ENCODE peak calls at places on chromosomes 2 and 18, in four cellular contexts. One of them, this sample, is unnamed.

GRCh38 chr2:227888289-227888688 is 16.9 kb downstream of the DAW1 start:
- DNase-seq in mesenchymal stem cell: no peak
- DNase-seq in neuronal stem cell: no peak
- DNase-seq in H9: peak; percentile 60
- DNase-seq in this sample: no peak

GRCh38 chr2:64679673-64680425 is 26.1 kb upstream of the SERTAD2 start:
- DNase-seq in mesenchymal stem cell: no peak
- DNase-seq in neuronal stem cell: no peak
- DNase-seq in H9: no peak
- DNase-seq in this sample: no peak

GRCh38 chr2:68853915-68854314 is 17.3 kb downstream of the BMP10 start:
- DNase-seq in mesenchymal stem cell: no peak
- DNase-seq in neuronal stem cell: no peak
- DNase-seq in H9: no peak
- DNase-seq in this sample: peak; percentile 78

GRCh38 chr2:128372621-128373341 is 54.1 kb upstream of the HS6ST1 start:
- DNase-seq in mesenchymal stem cell: no peak
- DNase-seq in neuronal stem cell: no peak
- DNase-seq in H9: no peak
- DNase-seq in this sample: no peak

GRCh38 chr2:24986397-24986796 is 14.6 kb upstream of the DNAJC27 start:
- DNase-seq in mesenchymal stem cell: no peak
- DNase-seq in neuronal stem cell: no peak
- DNase-seq in H9: no peak
- DNase-seq in this sample: no peak

GRCh38 chr18:31490387-31490786 is 7.6 kb upstream of the DSG2 start:
- DNase-seq in mesenchymal stem cell: no peak
- DNase-seq in neuronal stem cell: no peak
- DNase-seq in H9: no peak
- DNase-seq in this sample: peak; percentile 41

GRCh38 chr2:113156278-113157107 is 17.3 kb upstream of the PSD4 start:
- DNase-seq in mesenchymal stem cell: no peak
- DNase-seq in neuronal stem cell: no peak
- DNase-seq in H9: peak; percentile 64
- DNase-seq in this sample: no peak

GRCh38 chr2:18647731-18648130 is 58.4 kb upstream of the NT5C1B start:
- DNase-seq in mesenchymal stem cell: no peak
- DNase-seq in neuronal stem cell: no peak
- DNase-seq in H9: no peak
- DNase-seq in this sample: peak; percentile 46

GRCh38 chr2:62871506-62871905 is 166.0 kb downstream of the EHBP1 start:
- DNase-seq in mesenchymal stem cell: peak; percentile 14
- DNase-seq in neuronal stem cell: no peak
- DNase-seq in H9: no peak
- DNase-seq in this sample: no peak

GRCh38 chr2:172438064-172438421 is 10.7 kb downstream of the ITGA6 start:
- DNase-seq in mesenchymal stem cell: no peak
- DNase-seq in neuronal stem cell: no peak
- DNase-seq in H9: no peak
- DNase-seq in this sample: peak; percentile 47

GRCh38 chr2:159093496-159093895 is 125.1 kb downstream of the TANC1 start:
- DNase-seq in mesenchymal stem cell: peak; percentile 53
- DNase-seq in neuronal stem cell: no peak
- DNase-seq in H9: no peak
- DNase-seq in this sample: no peak

GRCh38 chr2:158478237-158478636 is 21.5 kb downstream of the PKP4 start:
- DNase-seq in mesenchymal stem cell: no peak
- DNase-seq in neuronal stem cell: no peak
- DNase-seq in H9: no peak
- DNase-seq in this sample: no peak

GRCh38 chr2:43387092-43388062 is 161.0 kb upstream of the ZFP36L2 start:
- DNase-seq in mesenchymal stem cell: no peak
- DNase-seq in neuronal stem cell: no peak
- DNase-seq in H9: no peak
- DNase-seq in this sample: no peak

GRCh38 chr18:7737483-7737882 is 170.4 kb downstream of the PTPRM start:
- DNase-seq in mesenchymal stem cell: no peak
- DNase-seq in neuronal stem cell: no peak
- DNase-seq in H9: no peak
- DNase-seq in this sample: peak; percentile 51

GRCh38 chr18:57943723-57944122 is 100.3 kb upstream of the NEDD4L start:
- DNase-seq in mesenchymal stem cell: peak; percentile 6
- DNase-seq in neuronal stem cell: no peak
- DNase-seq in H9: no peak
- DNase-seq in this sample: no peak

GRCh38 chr18:12754511-12754910 is 51.7 kb downstream of the PSMG2 start:
- DNase-seq in mesenchymal stem cell: no peak
- DNase-seq in neuronal stem cell: no peak
- DNase-seq in H9: no peak
- DNase-seq in this sample: no peak

GRCh38 chr2:72094701-72095100 is 53.0 kb downstream of the CYP26B1 start:
- DNase-seq in mesenchymal stem cell: no peak
- DNase-seq in neuronal stem cell: no peak
- DNase-seq in H9: no peak
- DNase-seq in this sample: no peak

GRCh38 chr2:119914266-119914665 is 98.6 kb upstream of the EPB41L5 start:
- DNase-seq in mesenchymal stem cell: peak; percentile 58
- DNase-seq in neuronal stem cell: no peak
- DNase-seq in H9: no peak
- DNase-seq in this sample: no peak
- H4K8ac ChIP-seq in mesenchymal stem cell: no peak overlapping the region
- H4K8ac ChIP-seq in neuronal stem cell: no peak overlapping the region
- H4K8ac ChIP-seq in H9: no peak overlapping the region
- H4K8ac ChIP-seq in this sample: no peak overlapping the region

GRCh38 chr2:75431757-75432156 is 129.0 kb downstream of the EVA1A start:
- DNase-seq in mesenchymal stem cell: peak; percentile 32
- DNase-seq in neuronal stem cell: no peak
- DNase-seq in H9: no peak
- DNase-seq in this sample: no peak
- H3K18ac ChIP-seq in mesenchymal stem cell: no peak overlapping the region
- H3K18ac ChIP-seq in neuronal stem cell: no peak overlapping the region
- H3K18ac ChIP-seq in H9: no peak overlapping the region
- H3K18ac ChIP-seq in this sample: no peak overlapping the region

GRCh38 chr2:11456251-11456650 is 9.7 kb downstream of the E2F6 start:
- DNase-seq in mesenchymal stem cell: no peak
- DNase-seq in neuronal stem cell: no peak
- DNase-seq in H9: no peak
- DNase-seq in this sample: no peak

GRCh38 chr2:11459816-11460215 is 6.1 kb downstream of the E2F6 start:
- DNase-seq in mesenchymal stem cell: no peak
- DNase-seq in neuronal stem cell: no peak
- DNase-seq in H9: no peak
- DNase-seq in this sample: peak; percentile 53

GRCh38 chr2:11454824-11455223 is 11.1 kb downstream of the E2F6 start:
- DNase-seq in mesenchymal stem cell: no peak
- DNase-seq in neuronal stem cell: no peak
- DNase-seq in H9: no peak
- DNase-seq in this sample: no peak

GRCh38 chr2:11457935-11458334 is 8.0 kb downstream of the E2F6 start:
- DNase-seq in mesenchymal stem cell: no peak
- DNase-seq in neuronal stem cell: no peak
- DNase-seq in H9: no peak
- DNase-seq in this sample: no peak

DNA sequence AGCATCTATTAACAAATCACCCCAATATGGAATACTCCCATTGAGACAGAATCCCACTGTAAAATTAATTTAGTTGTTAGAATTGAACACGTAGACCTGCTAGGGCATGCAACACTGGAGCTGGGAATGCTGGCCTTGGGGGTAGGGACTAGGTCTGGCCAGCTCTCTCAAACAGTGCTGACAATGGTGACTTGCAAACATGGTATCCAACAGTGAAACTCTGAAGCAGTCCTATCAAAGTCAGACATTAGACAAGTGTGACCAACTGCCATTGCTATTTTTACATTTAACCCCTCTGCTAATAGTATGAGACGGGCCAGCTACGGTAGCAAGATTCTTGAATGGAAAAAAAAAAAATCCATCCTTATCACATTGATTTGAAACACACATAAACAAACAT is 7.2 kb downstream of the E2F6 start:
- DNase-seq in mesenchymal stem cell: no peak
- DNase-seq in neuronal stem cell: no peak
- DNase-seq in H9: no peak
- DNase-seq in this sample: no peak
- H3K14ac ChIP-seq in mesenchymal stem cell: no peak overlapping the region
- H3K14ac ChIP-seq in neuronal stem cell: no peak overlapping the region
- H3K14ac ChIP-seq in H9: no peak overlapping the region
- H3K14ac ChIP-seq in this sample: no peak overlapping the region

GRCh38 chr2:144369416-144369815 is 150.5 kb downstream of the ZEB2 start:
- DNase-seq in mesenchymal stem cell: no peak
- DNase-seq in neuronal stem cell: no peak
- DNase-seq in H9: no peak
- DNase-seq in this sample: no peak

GRCh38 chr2:144376475-144376874 is 143.4 kb downstream of the ZEB2 start:
- DNase-seq in mesenchymal stem cell: no peak
- DNase-seq in neuronal stem cell: no peak
- DNase-seq in H9: no peak
- DNase-seq in this sample: no peak

GRCh38 chr2:144370937-144371584 is 148.9 kb downstream of the ZEB2 start:
- DNase-seq in mesenchymal stem cell: peak; percentile 55
- DNase-seq in neuronal stem cell: no peak
- DNase-seq in H9: no peak
- DNase-seq in this sample: no peak

GRCh38 chr2:144374163-144374661 is 145.7 kb downstream of the ZEB2 start:
- DNase-seq in mesenchymal stem cell: peak; percentile 33
- DNase-seq in neuronal stem cell: no peak
- DNase-seq in H9: no peak
- DNase-seq in this sample: no peak

DNA sequence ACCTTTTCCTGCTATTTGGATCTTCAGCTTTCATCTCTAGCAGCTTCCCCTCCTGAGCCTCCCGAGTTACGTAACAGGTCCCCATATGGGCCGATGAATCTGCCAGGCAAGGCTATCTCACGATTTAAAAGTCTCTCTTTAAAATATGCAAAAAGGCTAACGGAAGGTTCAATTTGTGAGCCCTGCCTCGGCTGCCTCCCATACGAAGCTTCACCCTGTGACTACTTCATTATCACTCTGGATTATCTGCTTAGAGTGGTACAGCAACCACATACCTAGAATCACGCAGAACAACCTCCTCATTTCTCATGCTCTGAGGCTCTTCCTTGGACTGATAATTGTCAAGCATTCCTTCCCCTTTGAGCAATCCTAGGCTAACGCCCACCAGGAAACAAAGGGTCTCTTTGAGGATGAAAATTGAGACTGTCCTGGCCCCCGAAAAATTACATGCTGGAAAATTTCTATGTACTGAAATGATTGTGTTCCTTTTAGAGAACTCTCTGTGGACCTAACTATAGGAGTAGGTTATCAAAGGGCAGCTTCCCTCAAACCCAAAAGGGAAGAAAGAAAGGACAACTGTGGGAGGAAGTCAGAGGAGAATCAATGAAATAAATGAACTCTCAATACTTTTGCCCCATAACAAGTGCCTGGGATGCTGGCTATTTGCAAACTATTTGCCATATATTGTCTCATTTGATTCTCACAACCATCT is 147.3 kb downstream of the ZEB2 start:
- DNase-seq in mesenchymal stem cell: no peak
- DNase-seq in neuronal stem cell: no peak
- DNase-seq in H9: no peak
- DNase-seq in this sample: no peak
- H4K8ac ChIP-seq in mesenchymal stem cell: peak overlapping the region; percentile 12
- H4K8ac ChIP-seq in neuronal stem cell: no peak overlapping the region
- H4K8ac ChIP-seq in H9: no peak overlapping the region
- H4K8ac ChIP-seq in this sample: no peak overlapping the region

GRCh38 chr2:143730950-143731254 is 601.7 kb downstream of the ARHGAP15 start:
- DNase-seq in mesenchymal stem cell: peak; percentile 11
- DNase-seq in neuronal stem cell: no peak
- DNase-seq in H9: no peak
- DNase-seq in this sample: no peak

GRCh38 chr2:143728498-143728897 is 599.3 kb downstream of the ARHGAP15 start:
- DNase-seq in mesenchymal stem cell: no peak
- DNase-seq in neuronal stem cell: no peak
- DNase-seq in H9: no peak
- DNase-seq in this sample: no peak

GRCh38 chr2:143732931-143733330 is 603.7 kb downstream of the ARHGAP15 start:
- DNase-seq in mesenchymal stem cell: no peak
- DNase-seq in neuronal stem cell: no peak
- DNase-seq in H9: no peak
- DNase-seq in this sample: no peak

GRCh38 chr2:143732076-143732475 is 602.9 kb downstream of the ARHGAP15 start:
- DNase-seq in mesenchymal stem cell: peak; percentile 10
- DNase-seq in neuronal stem cell: no peak
- DNase-seq in H9: no peak
- DNase-seq in this sample: no peak

DNA sequence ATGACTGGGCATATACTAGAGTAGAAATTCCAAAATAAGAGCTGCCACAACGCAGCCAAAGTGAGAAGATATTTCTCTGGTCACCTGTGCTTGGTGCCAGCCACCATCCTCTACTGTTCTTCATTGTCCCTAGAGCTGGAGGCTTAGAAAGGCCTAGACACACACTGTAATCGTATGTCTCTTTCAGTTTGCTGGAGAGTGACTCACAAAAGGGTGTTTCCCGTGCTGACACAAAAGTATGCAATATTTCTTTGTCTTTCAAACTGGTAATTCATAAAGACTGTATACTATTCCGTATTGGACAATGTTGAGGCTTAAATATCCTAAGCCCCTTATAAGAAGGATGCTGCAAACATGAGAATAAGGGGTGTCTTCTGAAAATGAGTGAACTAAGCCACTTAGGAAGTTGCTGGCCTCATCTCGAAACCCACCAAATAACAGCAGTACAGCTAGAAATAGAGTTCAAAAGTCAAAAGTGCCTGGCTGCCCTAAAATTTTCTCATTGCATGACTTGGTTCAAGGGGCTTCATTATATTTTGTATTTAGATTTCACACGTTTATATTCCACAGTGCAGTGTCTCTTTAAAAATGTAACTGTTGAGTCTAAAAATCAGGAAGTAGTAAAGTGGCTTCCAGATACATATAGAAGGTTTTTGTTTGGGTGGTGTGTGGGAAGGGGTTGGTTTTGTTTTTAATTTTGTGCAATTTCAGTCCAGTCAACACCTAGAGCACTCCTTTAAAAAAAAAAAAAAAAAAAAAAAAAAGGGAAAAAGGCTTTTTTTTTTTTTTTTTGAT is 601.1 kb downstream of the ARHGAP15 start:
- DNase-seq in mesenchymal stem cell: peak; percentile 46
- DNase-seq in neuronal stem cell: no peak
- DNase-seq in H9: no peak
- DNase-seq in this sample: peak; percentile 9
- H3K18ac ChIP-seq in mesenchymal stem cell: no peak overlapping the region
- H3K18ac ChIP-seq in neuronal stem cell: no peak overlapping the region
- H3K18ac ChIP-seq in H9: no peak overlapping the region
- H3K18ac ChIP-seq in this sample: no peak overlapping the region